ENCODE peak calls at places on chromosomes 3 and 15, in four cellular contexts. One of them, this sample, is unnamed.

GRCh38 chr3:127738192-127738840 is 65.6 kb downstream of the ABTB1 start:
- DNase-seq in HCT116: no peak
- DNase-seq in Panc1: no peak
- DNase-seq in K562: no peak
- DNase-seq in this sample: no peak

GRCh38 chr15:48887144-48887543 is 9.2 kb downstream of the EID1 start:
- DNase-seq in HCT116: no peak
- DNase-seq in Panc1: no peak
- DNase-seq in K562: no peak
- DNase-seq in this sample: no peak

GRCh38 chr15:101807345-101807945 is 4.1 kb downstream of the OR4F6 start:
- DNase-seq in HCT116: no peak
- DNase-seq in Panc1: no peak
- DNase-seq in K562: no peak
- DNase-seq in this sample: no peak

GRCh38 chr3:129618901-129619671 is 12.6 kb upstream of the PLXND1 start:
- DNase-seq in HCT116: no peak
- DNase-seq in Panc1: no peak
- DNase-seq in K562: no peak
- DNase-seq in this sample: no peak

GRCh38 chr3:36124118-36124796 is 256.0 kb upstream of the STAC start:
- DNase-seq in HCT116: peak
- DNase-seq in Panc1: peak
- DNase-seq in K562: no peak
- DNase-seq in this sample: peak

GRCh38 chr15:90225504-90226234 is 8.1 kb downstream of the CIB1 start:
- DNase-seq in HCT116: no peak
- DNase-seq in Panc1: no peak
- DNase-seq in K562: no peak
- DNase-seq in this sample: no peak

GRCh38 chr3:76961284-76961683 is 78.6 kb upstream of the ROBO2 start:
- DNase-seq in HCT116: no peak
- DNase-seq in Panc1: no peak
- DNase-seq in K562: no peak
- DNase-seq in this sample: no peak

GRCh38 chr3:43872301-43872700 is 181.6 kb downstream of the ABHD5 start:
- DNase-seq in HCT116: no peak
- DNase-seq in Panc1: no peak
- DNase-seq in K562: no peak
- DNase-seq in this sample: no peak

GRCh38 chr3:140233702-140234101 is 298.7 kb downstream of the CLSTN2 start:
- DNase-seq in HCT116: no peak
- DNase-seq in Panc1: no peak
- DNase-seq in K562: no peak
- DNase-seq in this sample: no peak

GRCh38 chr3:69178838-69179739 is 56.7 kb upstream of the LMOD3 start:
- DNase-seq in HCT116: no peak
- DNase-seq in Panc1: no peak
- DNase-seq in K562: no peak
- DNase-seq in this sample: peak

GRCh38 chr3:69182588-69183299 is 60.3 kb upstream of the LMOD3 start:
- DNase-seq in HCT116: no peak
- DNase-seq in Panc1: no peak
- DNase-seq in K562: no peak
- DNase-seq in this sample: no peak

GRCh38 chr3:69179740-69180372 is 57.5 kb upstream of the LMOD3 start:
- DNase-seq in HCT116: no peak
- DNase-seq in Panc1: no peak
- DNase-seq in K562: no peak
- DNase-seq in this sample: peak

GRCh38 chr3:69180869-69181591 is 58.6 kb upstream of the LMOD3 start:
- DNase-seq in HCT116: no peak
- DNase-seq in Panc1: no peak
- DNase-seq in K562: no peak
- DNase-seq in this sample: peak

GRCh38 chr3:69181592-69182211 is 59.3 kb upstream of the LMOD3 start:
- DNase-seq in HCT116: no peak
- DNase-seq in Panc1: no peak
- DNase-seq in K562: no peak
- DNase-seq in this sample: peak
- TF ChIP-seq TCF7L2 in HCT116: no peak
- TF ChIP-seq TCF7L2 in Panc1: no peak
- TF ChIP-seq TCF7L2 in K562: no peak
- TF ChIP-seq TCF7L2 in this sample: no peak

DNA sequence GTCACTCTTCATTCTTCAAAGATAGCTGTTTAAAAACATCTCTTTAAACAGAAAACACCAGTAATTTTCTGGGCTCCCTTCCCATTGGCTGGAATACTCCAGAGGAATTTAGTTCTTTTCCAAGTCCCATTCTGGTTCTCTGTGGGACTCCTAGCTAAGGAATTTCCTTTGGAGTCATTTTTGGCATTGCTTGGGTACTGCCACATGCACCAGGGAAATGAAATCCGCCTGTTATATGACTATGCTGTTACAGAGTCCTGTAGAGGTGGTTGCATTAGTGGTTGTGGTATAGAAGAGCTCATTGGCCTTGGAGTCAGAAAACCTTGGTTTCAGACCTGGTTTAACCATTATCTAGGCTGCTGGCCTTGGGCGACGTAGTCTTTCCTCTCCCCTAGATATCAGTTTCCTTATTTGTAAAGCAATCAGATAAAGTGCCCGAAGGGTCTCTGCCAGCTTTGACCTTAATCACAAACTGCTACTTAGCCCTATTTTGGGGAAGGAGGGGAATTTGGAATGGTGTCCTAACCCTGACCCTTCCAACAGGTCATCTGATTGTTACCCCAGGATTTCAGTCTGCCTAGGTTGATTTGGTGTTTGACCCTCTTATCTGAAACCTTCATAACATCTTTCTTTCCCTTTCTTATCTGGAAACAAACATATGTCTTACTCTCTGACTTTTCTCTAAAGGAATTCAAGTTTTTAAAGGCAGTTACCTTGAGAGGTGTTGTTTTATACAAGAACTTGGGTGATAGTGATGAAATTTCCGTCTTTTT is 13.5 kb downstream of the RTP1 start:
- DNase-seq in HCT116: no peak
- DNase-seq in Panc1: no peak
- DNase-seq in K562: peak
- DNase-seq in this sample: no peak
- TF ChIP-seq TCF7L2 in HCT116: no peak
- TF ChIP-seq TCF7L2 in Panc1: no peak
- TF ChIP-seq TCF7L2 in K562: no peak
- TF ChIP-seq TCF7L2 in this sample: no peak

GRCh38 chr3:50270841-50271240 is 1.9 kb downstream of the SEMA3B start:
- DNase-seq in HCT116: no peak
- DNase-seq in Panc1: no peak
- DNase-seq in K562: no peak
- DNase-seq in this sample: no peak

GRCh38 chr3:50268703-50269451 is at the start of gene SEMA3B:
- DNase-seq in HCT116: no peak
- DNase-seq in Panc1: no peak
- DNase-seq in K562: no peak
- DNase-seq in this sample: peak

GRCh38 chr3:50269460-50269859 is 513 bp downstream of the SEMA3B start:
- DNase-seq in HCT116: no peak
- DNase-seq in Panc1: no peak
- DNase-seq in K562: no peak
- DNase-seq in this sample: no peak

GRCh38 chr3:50270422-50270831 is 1.5 kb downstream of the SEMA3B start:
- DNase-seq in HCT116: no peak
- DNase-seq in Panc1: no peak
- DNase-seq in K562: no peak
- DNase-seq in this sample: no peak

GRCh38 chr3:50269977-50270413 is 1.0 kb downstream of the SEMA3B start:
- DNase-seq in HCT116: no peak
- DNase-seq in Panc1: no peak
- DNase-seq in K562: no peak
- DNase-seq in this sample: no peak
- TF ChIP-seq TCF7L2 in HCT116: no peak
- TF ChIP-seq TCF7L2 in Panc1: no peak
- TF ChIP-seq TCF7L2 in K562: no peak
- TF ChIP-seq TCF7L2 in this sample: no peak

DNA sequence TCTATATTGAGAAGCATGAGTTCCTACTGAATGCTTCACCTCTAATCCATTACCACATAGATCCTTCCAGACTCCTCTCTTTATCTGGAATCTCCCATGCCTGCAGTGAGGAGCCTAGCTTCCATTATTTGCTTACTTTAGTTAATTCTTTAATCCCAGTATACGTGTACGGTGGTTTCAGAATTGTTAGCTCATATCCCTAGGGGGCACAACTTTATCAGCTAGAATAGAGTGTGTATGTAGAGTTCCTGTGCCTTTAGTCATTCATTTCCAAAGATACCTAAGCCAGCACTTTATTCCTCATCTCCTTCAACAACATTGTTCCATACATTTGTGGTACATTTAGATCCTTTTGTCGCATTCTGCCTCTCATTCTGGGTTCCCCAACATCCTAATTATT is 226.0 kb downstream of the TJP1 start:
- DNase-seq in HCT116: peak
- DNase-seq in Panc1: no peak
- DNase-seq in K562: no peak
- DNase-seq in this sample: no peak
- TF ChIP-seq TCF7L2 in HCT116: no peak
- TF ChIP-seq TCF7L2 in Panc1: no peak
- TF ChIP-seq TCF7L2 in K562: no peak
- TF ChIP-seq TCF7L2 in this sample: no peak

GRCh38 chr15:64912926-64913325 is 1.2 kb downstream of the ANKDD1A start:
- DNase-seq in HCT116: no peak
- DNase-seq in Panc1: no peak
- DNase-seq in K562: no peak
- DNase-seq in this sample: no peak

GRCh38 chr15:64907991-64908390 is 3.7 kb upstream of the ANKDD1A start:
- DNase-seq in HCT116: no peak
- DNase-seq in Panc1: no peak
- DNase-seq in K562: no peak
- DNase-seq in this sample: no peak

GRCh38 chr15:64909546-64909945 is 2.2 kb upstream of the ANKDD1A start:
- DNase-seq in HCT116: no peak
- DNase-seq in Panc1: no peak
- DNase-seq in K562: no peak
- DNase-seq in this sample: no peak

GRCh38 chr15:64912379-64912778 is 677 bp downstream of the ANKDD1A start:
- DNase-seq in HCT116: no peak
- DNase-seq in Panc1: no peak
- DNase-seq in K562: no peak
- DNase-seq in this sample: no peak

DNA sequence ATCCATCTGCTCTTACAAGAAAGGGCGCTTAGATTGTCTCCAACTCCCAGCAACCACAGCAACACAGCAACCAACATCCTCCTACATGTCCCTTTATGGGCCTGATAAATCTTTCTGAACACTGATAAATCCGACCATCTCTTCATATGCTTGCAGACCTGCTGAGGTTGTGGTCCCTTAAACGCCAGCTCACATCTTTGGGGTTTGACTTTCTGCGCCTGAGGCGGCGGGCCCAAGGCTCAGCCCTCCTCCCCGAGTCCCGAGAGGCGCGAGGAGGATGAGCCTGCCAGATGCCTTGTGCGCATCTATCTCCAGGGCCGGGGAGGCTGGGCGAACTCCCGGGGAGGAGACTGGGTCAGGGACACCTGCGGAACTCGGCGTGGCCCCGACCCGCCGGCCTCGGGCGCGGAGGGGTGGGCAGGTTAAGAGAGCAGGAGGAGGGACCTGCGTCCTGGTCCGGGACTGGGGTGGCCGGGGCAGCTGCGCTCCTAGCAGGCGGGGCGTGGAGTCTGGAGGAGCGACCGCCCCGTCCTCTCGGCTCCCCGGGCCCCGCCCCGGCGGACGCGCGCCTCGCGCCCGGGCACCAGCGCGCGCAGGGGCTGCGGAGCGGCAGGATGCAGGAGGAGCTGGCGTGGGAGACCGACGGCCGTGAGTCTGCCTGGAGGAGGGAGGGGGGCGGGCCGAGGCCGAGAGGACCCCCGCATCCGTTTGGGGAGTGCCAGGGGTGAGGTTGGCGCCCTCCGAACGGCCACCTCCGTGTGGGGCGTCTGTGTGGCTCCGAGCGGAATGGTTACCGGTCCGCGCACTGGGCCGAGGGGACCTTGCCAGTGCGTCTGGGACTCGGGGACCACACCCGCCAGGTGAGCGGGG is at the start of gene ANKDD1A:
- DNase-seq in HCT116: peak
- DNase-seq in Panc1: no peak
- DNase-seq in K562: no peak
- DNase-seq in this sample: no peak
- TF ChIP-seq TCF7L2 in HCT116: no peak
- TF ChIP-seq TCF7L2 in Panc1: no peak
- TF ChIP-seq TCF7L2 in K562: no peak
- TF ChIP-seq TCF7L2 in this sample: no peak

GRCh38 chr3:184037816-184038215 is 6.3 kb downstream of the HTR3D start:
- DNase-seq in HCT116: peak
- DNase-seq in Panc1: no peak
- DNase-seq in K562: no peak
- DNase-seq in this sample: no peak
- TF ChIP-seq TCF7L2 in HCT116: no peak
- TF ChIP-seq TCF7L2 in Panc1: no peak
- TF ChIP-seq TCF7L2 in K562: no peak
- TF ChIP-seq TCF7L2 in this sample: no peak

DNA sequence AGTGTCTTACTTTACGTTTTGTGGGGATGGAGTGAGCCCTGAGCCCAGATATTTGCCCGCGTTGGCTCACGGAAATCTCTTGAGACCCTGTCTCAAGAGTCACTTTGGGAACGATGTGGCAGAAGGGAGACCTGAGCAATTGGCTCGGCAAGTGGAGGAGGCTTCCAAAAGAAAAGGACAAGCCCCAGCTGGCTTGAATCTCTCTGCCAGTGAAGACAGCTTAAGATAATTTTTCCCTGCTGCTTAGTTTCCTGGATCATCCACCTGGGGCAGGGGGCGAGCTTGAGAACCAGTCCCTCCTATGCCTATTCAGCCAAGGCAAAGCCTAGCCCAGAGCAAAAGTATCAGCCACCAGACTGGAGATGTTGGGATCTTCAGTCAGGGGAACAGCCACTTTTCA is 708 bp downstream of the SEC22A start:
- DNase-seq in HCT116: no peak
- DNase-seq in Panc1: no peak
- DNase-seq in K562: peak
- DNase-seq in this sample: peak
- TF ChIP-seq TCF7L2 in HCT116: no peak
- TF ChIP-seq TCF7L2 in Panc1: no peak
- TF ChIP-seq TCF7L2 in K562: no peak
- TF ChIP-seq TCF7L2 in this sample: no peak

GRCh38 chr3:50961361-50961760 is 286.6 kb downstream of the DOCK3 start:
- DNase-seq in HCT116: no peak
- DNase-seq in Panc1: no peak
- DNase-seq in K562: no peak
- DNase-seq in this sample: no peak
- TF ChIP-seq TCF7L2 in HCT116: no peak
- TF ChIP-seq TCF7L2 in Panc1: no peak
- TF ChIP-seq TCF7L2 in K562: no peak
- TF ChIP-seq TCF7L2 in this sample: no peak